ENCODE peak calls at places on chromosomes 1 and 21, in six cellular contexts. K is body of pancreas; U is left lung; O is naive thymus-derived CD4-positive, alpha-beta T cell; L is heart left ventricle; F is dorsolateral prefrontal cortex. A is an unnamed sample.

GRCh38 chr21:38758815-38759214 is 46.9 kb upstream of the ETS2 start:
- DNase-seq in L (no peak), K (peak; percentile 22), O (no peak), U (no peak), F (no peak), A (no peak)

GRCh38 chr1:8947127-8947691 is 1.5 kb downstream of the CA6 start:
- DNase-seq in U (no peak), K (no peak), L (no peak), O (no peak), F (no peak), A (no peak)

GRCh38 chr1:194930132-194930531 is 1678.1 kb downstream of the KCNT2 start:
- DNase-seq in K (no peak), L (no peak), U (no peak), O (no peak), F (no peak), A (no peak)

GRCh38 chr1:91611498-91611917 is 110.9 kb downstream of the CDC7 start:
- DNase-seq in K (no peak), L (no peak), U (no peak), O (no peak), F (no peak), A (no peak)

GRCh38 chr1:25609921-25610320 is 6.7 kb upstream of the MAN1C1 start:
- DNase-seq in F (no peak), L (no peak), O (no peak), U (no peak), K (no peak), A (no peak)

GRCh38 chr21:45105906-45106485 is 31.6 kb downstream of the ADARB1 start:
- DNase-seq in U (no peak), F (no peak), K (no peak), O (no peak), L (no peak), A (peak; percentile 40)

GRCh38 chr1:155130272-155131006 is 2.8 kb downstream of the EFNA1 start:
- DNase-seq in U (no peak), K (no peak), F (no peak), L (no peak), O (no peak), A (no peak)

GRCh38 chr1:27601321-27601770 is 2.6 kb downstream of the AHDC1 start:
- DNase-seq in U (no peak), F (no peak), O (no peak), L (no peak), K (no peak), A (no peak)

GRCh38 chr1:9362488-9362887 is 69.8 kb downstream of the SPSB1 start:
- DNase-seq in K (no peak), F (peak; percentile 25), O (no peak), U (no peak), L (no peak), A (no peak)

GRCh38 chr1:104182251-104182650 is 432.6 kb downstream of the AMY1C start:
- DNase-seq in L (no peak), K (no peak), O (no peak), F (no peak), U (no peak), A (peak; percentile 10)

GRCh38 chr1:104765115-104765514 is 1015.4 kb downstream of the AMY1C start:
- DNase-seq in O (no peak), U (no peak), L (no peak), K (no peak), F (no peak), A (no peak)

GRCh38 chr21:44568667-44569556 is 4.6 kb upstream of the KRTAP10-4 start:
- DNase-seq in O (no peak), F (no peak), K (no peak), L (no peak), U (no peak), A (no peak)

GRCh38 chr21:21436012-21436545 is 437.9 kb downstream of the NCAM2 start:
- DNase-seq in K (no peak), O (no peak), F (no peak), L (no peak), U (no peak), A (no peak)

GRCh38 chr1:177753655-177754054 is 216.2 kb downstream of the SEC16B start:
- DNase-seq in K (no peak), O (no peak), U (no peak), L (no peak), F (peak; percentile 58), A (peak; percentile 18)

GRCh38 chr1:60697204-60697994 is 385.0 kb upstream of the NFIA start:
- DNase-seq in F (no peak), K (no peak), L (no peak), U (no peak), O (no peak), A (no peak)

GRCh38 chr1:88399690-88400089 is 284.4 kb upstream of the PKN2 start:
- DNase-seq in U (no peak), O (no peak), L (no peak), F (no peak), K (no peak), A (no peak)

GRCh38 chr1:94044290-94044790 is 76.6 kb downstream of the ABCA4 start:
- DNase-seq in O (no peak), L (peak; percentile 83), K (peak; percentile 76), F (no peak), U (peak; percentile 66), A (no peak)

GRCh38 chr1:94043738-94044289 is 77.1 kb downstream of the ABCA4 start:
- DNase-seq in U (no peak), L (no peak), K (no peak), O (no peak), F (no peak), A (no peak)

GRCh38 chr1:94047914-94048313 is 73.0 kb downstream of the ABCA4 start:
- DNase-seq in K (no peak), F (no peak), O (no peak), U (no peak), L (no peak), A (no peak)

GRCh38 chr1:94044891-94045290 is 76.1 kb downstream of the ABCA4 start:
- DNase-seq in K (no peak), L (no peak), U (no peak), O (no peak), F (no peak), A (no peak)

DNA sequence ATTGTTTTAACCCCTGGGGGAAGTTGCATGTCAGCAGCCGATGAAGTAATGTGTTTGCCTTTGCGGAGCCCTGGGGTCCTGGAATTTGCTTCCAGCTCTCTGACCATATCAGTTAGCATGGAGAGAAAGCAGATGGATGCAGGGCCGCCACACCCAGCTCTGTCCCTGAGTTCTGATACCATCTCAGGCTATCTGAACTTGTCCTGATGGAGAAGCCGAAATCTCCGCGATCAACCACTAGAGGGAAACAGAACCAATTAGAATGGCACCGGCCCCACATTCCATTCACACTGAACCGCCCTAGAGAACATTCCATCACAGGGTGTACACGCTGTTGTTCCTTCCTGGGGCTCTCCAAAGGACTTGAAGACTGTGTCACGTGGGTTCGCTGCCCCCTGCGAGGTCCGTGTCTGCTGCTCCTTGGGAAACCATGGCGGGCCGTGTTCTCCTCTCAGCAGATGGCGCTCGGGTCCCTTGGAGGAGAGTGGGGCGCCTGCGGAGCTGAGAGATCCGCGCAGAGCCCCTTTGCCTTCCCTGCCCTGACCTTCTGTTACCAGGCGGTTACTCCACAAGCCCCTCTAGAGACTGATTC is 75.4 kb downstream of the ABCA4 start:
- DNase-seq in F (peak; percentile 79), O (no peak), U (peak; percentile 91), K (peak; percentile 78), L (peak; percentile 95), A (peak; percentile 66)
- H3K27ac ChIP-seq in F (no peak overlapping the region), O (no peak overlapping the region), U (peak overlapping the region; percentile 79), K (no peak overlapping the region), L (peak overlapping the region; percentile 93), A (no peak overlapping the region)

GRCh38 chr1:224302947-224303346 is 27.0 kb downstream of the NVL start:
- DNase-seq in F (no peak), K (no peak), U (no peak), L (no peak), O (no peak), A (no peak)

GRCh38 chr1:224301391-224301790 is 28.6 kb downstream of the NVL start:
- DNase-seq in F (no peak), K (no peak), L (no peak), O (no peak), U (no peak), A (no peak)

GRCh38 chr1:224300346-224300745 is 29.6 kb downstream of the NVL start:
- DNase-seq in F (no peak), O (no peak), K (no peak), U (no peak), L (no peak), A (no peak)

GRCh38 chr1:224294775-224295174 is 35.2 kb downstream of the NVL start:
- DNase-seq in F (no peak), L (no peak), O (no peak), U (no peak), K (no peak), A (no peak)

GRCh38 chr1:224298344-224299330 is 31.3 kb downstream of the NVL start:
- DNase-seq in L (no peak), U (no peak), F (no peak), O (no peak), K (no peak), A (no peak)
- H3K4me3 ChIP-seq in L (no peak overlapping the region), U (no peak overlapping the region), F (no peak overlapping the region), O (no peak overlapping the region), K (no peak overlapping the region), A (no peak overlapping the region)

DNA sequence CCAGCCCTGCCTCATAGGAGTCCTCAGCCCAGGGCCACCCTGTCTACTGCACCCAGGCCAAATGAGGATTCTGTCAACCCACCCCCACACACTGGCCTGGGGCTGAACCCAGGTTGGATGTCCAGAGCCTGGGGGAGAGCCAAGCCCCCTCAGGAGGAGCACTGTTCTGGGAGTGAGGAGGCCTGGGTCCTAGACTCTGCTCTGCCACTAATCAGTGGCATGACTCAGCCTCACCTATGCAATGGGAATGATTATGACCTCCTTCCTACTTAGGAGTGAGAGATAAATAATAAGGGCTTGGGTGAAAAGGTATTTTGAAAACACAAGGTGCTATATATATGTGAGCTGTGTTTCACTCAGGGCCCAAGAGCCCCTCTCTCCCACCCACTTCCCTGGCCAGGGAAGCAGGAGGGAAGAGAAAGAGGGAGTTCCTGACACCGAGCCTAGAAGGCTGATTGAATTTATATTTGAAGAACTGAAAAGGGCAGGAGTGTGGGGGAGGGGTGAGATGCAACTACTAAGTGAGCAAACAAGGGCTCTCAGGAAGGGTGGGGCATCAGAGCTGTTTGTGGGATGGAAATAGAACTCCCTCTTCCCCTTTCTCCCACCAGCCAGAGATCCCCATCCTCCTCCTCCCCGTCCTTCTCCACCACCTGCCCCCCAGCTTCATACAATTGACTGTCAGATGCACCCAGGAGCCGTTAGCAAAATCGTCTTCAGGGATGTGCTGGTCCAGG is 8.2 kb downstream of the IGSF9 start:
- DNase-seq in O (no peak), K (no peak), U (no peak), F (no peak), L (no peak), A (no peak)
- H3K27ac ChIP-seq in O (no peak overlapping the region), K (no peak overlapping the region), U (no peak overlapping the region), F (no peak overlapping the region), L (no peak overlapping the region), A (no peak overlapping the region)

GRCh38 chr1:111141245-111141644 is 1.2 kb downstream of the CEPT1 start:
- DNase-seq in K (no peak), U (no peak), F (no peak), O (no peak), L (no peak), A (no peak)

GRCh38 chr1:111140680-111140967 is 601 bp downstream of the CEPT1 start:
- DNase-seq in F (no peak), L (no peak), O (no peak), K (no peak), U (no peak), A (no peak)

GRCh38 chr1:111142358-111142975 is 2.4 kb downstream of the CEPT1 start:
- DNase-seq in U (no peak), L (no peak), K (no peak), F (no peak), O (no peak), A (no peak)

GRCh38 chr1:111139956-111140679 is at the start of the genes CEPT1 and DRAM2:
- DNase-seq in K (peak; percentile 90), U (peak; percentile 98), F (peak; percentile 96), O (peak; percentile 77), L (peak; percentile 99), A (peak; percentile 72)

GRCh38 chr1:111141803-111142202 is 1.8 kb downstream of the CEPT1 start:
- DNase-seq in L (no peak), O (no peak), U (no peak), F (no peak), K (no peak), A (no peak)
- H3K4me3 ChIP-seq in L (no peak overlapping the region), O (no peak overlapping the region), U (peak overlapping the region; percentile 73), F (peak overlapping the region; percentile 94), K (no peak overlapping the region), A (peak overlapping the region; percentile 92)

A was measured in SK-N-MC.